ENCODE peak calls at places on chromosomes 4 and X, in ten cellular contexts. G is posterior cingulate gyrus, I is NCI-H2029 treated with DMSO at 0.1 percent for 48 hours, M is fibroblast of lung, E is lower leg skin, T is NCI-H1092, Y is ecto neural progenitor cell, O is prostate gland, X is fibroblast of the aortic adventitia, C is thyroid gland. J is an unnamed sample.

GRCh38 chr4:156169011-156169410 is 215.3 kb upstream of the CTSO start:
- DNase-seq in C (peak), X (peak), G (peak), O (no peak), E (peak), Y (peak), T (peak), M (peak), I (peak), J (no peak)

GRCh38 chrX:39162322-39162721 is 361.1 kb downstream of the MID1IP1 start:
- DNase-seq in T (no peak), E (no peak), G (peak), I (no peak), C (no peak), X (no peak), O (no peak), Y (peak), M (no peak), J (no peak)

GRCh38 chrX:8235026-8235425 is 64.0 kb upstream of the VCX2 start:
- DNase-seq in C (no peak), I (no peak), X (peak), Y (no peak), G (no peak), E (no peak), O (no peak), T (no peak), M (peak), J (no peak)

GRCh38 chr4:3226467-3226866 is 22.5 kb upstream of the MSANTD1 start:
- DNase-seq in E (no peak), X (no peak), T (no peak), Y (no peak), C (no peak), G (peak), I (peak), O (peak), M (no peak), J (peak)

GRCh38 chrX:110066488-110067225 is 63.7 kb downstream of the TMEM164 start:
- DNase-seq in O (no peak), M (no peak), I (no peak), T (no peak), E (no peak), Y (no peak), G (no peak), C (no peak), X (no peak), J (no peak)

GRCh38 chr4:5753766-5754528 is 42.9 kb downstream of the EVC start:
- DNase-seq in M (peak), C (no peak), E (no peak), O (no peak), Y (no peak), X (peak), T (no peak), I (no peak), G (no peak), J (no peak)

GRCh38 chr4:137946423-137946822 is 295.7 kb downstream of the SLC7A11 start:
- DNase-seq in Y (no peak), M (peak), G (no peak), O (no peak), C (no peak), I (no peak), T (no peak), X (peak), E (no peak), J (no peak)

GRCh38 chr4:24003926-24004325 is 114.1 kb upstream of the PPARGC1A start:
- DNase-seq in T (no peak), Y (no peak), C (no peak), M (peak), I (no peak), X (peak), G (no peak), O (no peak), E (no peak), J (no peak)

GRCh38 chr4:113957961-113958360 is 21.5 kb downstream of the ARSJ start:
- DNase-seq in X (peak), O (no peak), C (no peak), Y (no peak), E (no peak), M (no peak), I (no peak), G (no peak), T (no peak), J (no peak)

GRCh38 chr4:78581626-78582025 is 30.1 kb downstream of the ANXA3 start:
- DNase-seq in O (no peak), Y (no peak), T (no peak), C (no peak), I (no peak), G (no peak), X (no peak), E (no peak), M (no peak), J (no peak)

GRCh38 chr4:25223770-25224375 is 10.0 kb upstream of the PI4K2B start:
- DNase-seq in Y (no peak), T (no peak), X (peak), O (no peak), G (no peak), I (no peak), C (no peak), M (peak), E (no peak), J (no peak)

GRCh38 chr4:13534344-13535063 is 9.8 kb downstream of the NKX3-2 start:
- DNase-seq in I (no peak), G (no peak), M (no peak), Y (no peak), C (no peak), O (no peak), X (no peak), E (no peak), T (no peak), J (no peak)

GRCh38 chr4:185660340-185660739 is 125.0 kb upstream of the PDLIM3 start:
- DNase-seq in G (no peak), X (no peak), O (no peak), Y (no peak), M (no peak), I (no peak), C (no peak), T (no peak), E (no peak), J (no peak)

GRCh38 chr4:16914208-16914607 is 15.8 kb upstream of the LDB2 start:
- DNase-seq in I (no peak), X (peak), T (no peak), M (peak), Y (no peak), O (no peak), E (no peak), C (no peak), G (peak), J (no peak)

GRCh38 chrX:154458954-154459829 is 1.1 kb downstream of the PLXNA3 start:
- DNase-seq in X (no peak), O (peak), G (no peak), I (no peak), C (peak), M (no peak), T (peak), Y (no peak), E (no peak), J (peak)

GRCh38 chrX:47633671-47634590 is 4.2 kb upstream of the CFP start:
- DNase-seq in O (no peak), X (no peak), G (no peak), M (peak), T (no peak), Y (no peak), I (no peak), E (no peak), C (no peak), J (no peak)

GRCh38 chr4:76799718-76800117 is 98.2 kb downstream of the SOWAHB start:
- DNase-seq in T (no peak), E (no peak), G (no peak), Y (no peak), M (no peak), O (no peak), C (no peak), I (no peak), X (peak), J (no peak)

GRCh38 chr4:165532976-165533375 is 154.2 kb downstream of the CPE start:
- DNase-seq in I (no peak), T (no peak), M (no peak), E (no peak), Y (no peak), O (no peak), G (no peak), X (no peak), C (no peak), J (no peak)

GRCh38 chr4:88803600-88804096 is 106.0 kb upstream of the NAP1L5 start:
- DNase-seq in T (no peak), M (peak), G (no peak), O (peak), X (peak), I (no peak), C (no peak), Y (no peak), E (peak), J (no peak)

GRCh38 chr4:22356996-22357596 is 158.8 kb downstream of the ADGRA3 start:
- DNase-seq in E (no peak), T (peak), M (peak), X (peak), G (no peak), O (no peak), C (no peak), I (no peak), Y (no peak), J (no peak)